ENCODE peak calls at places on chromosomes 13 and 19, in seven cellular contexts. Z, K, Y, S, P, T and H are unnamed samples.

GRCh38 chr13:101554420-101555125 is 102.1 kb downstream of the ITGBL1 start:
- DNase-seq in T (no peak), K (no peak), P (no peak), S (no peak), Y (peak), Z (no peak), H (no peak)

GRCh38 chr19:29263305-29264080 is 50.5 kb upstream of the UQCRFS1 start:
- DNase-seq in Y (peak), Z (peak), P (no peak), K (no peak), T (no peak), S (peak), H (peak)

GRCh38 chr19:3095375-3096191 is 1.4 kb downstream of the GNA11 start:
- DNase-seq in Y (no peak), Z (peak), K (peak), P (no peak), T (no peak), S (no peak), H (no peak)

GRCh38 chr13:52760078-52760477 is 20.5 kb upstream of the CNMD start:
- DNase-seq in Z (no peak), T (no peak), Y (no peak), P (no peak), K (no peak), S (no peak), H (no peak)

GRCh38 chr19:19405919-19406877 is 723 bp downstream of the GATAD2A start:
- DNase-seq in Z (peak), K (no peak), S (peak), Y (peak), T (peak), P (peak), H (peak)

GRCh38 chr13:91381371-91381770 is 17.1 kb upstream of the GPC5 start:
- DNase-seq in Y (peak), T (no peak), S (no peak), K (no peak), Z (no peak), P (no peak), H (peak)

GRCh38 chr19:38298841-38299680 is 5.0 kb upstream of the C19orf33 start:
- DNase-seq in K (no peak), T (no peak), Y (no peak), S (no peak), Z (no peak), P (no peak), H (no peak)

GRCh38 chr13:94712287-94712811 is at the start of gene SOX21:
- DNase-seq in P (no peak), T (no peak), Z (peak), K (no peak), S (peak), Y (no peak), H (no peak)

GRCh38 chr13:32266130-32266529 is 49.0 kb downstream of the ZAR1L start:
- DNase-seq in Z (no peak), K (no peak), T (no peak), S (no peak), Y (no peak), P (no peak), H (no peak)

GRCh38 chr13:39501711-39502324 is 101.2 kb downstream of the LHFPL6 start:
- DNase-seq in K (no peak), S (no peak), Z (no peak), Y (no peak), P (no peak), T (no peak), H (no peak)

GRCh38 chr13:50222569-50223332 is 207.5 kb downstream of the KCNRG start:
- DNase-seq in Y (peak), Z (no peak), S (no peak), P (peak), K (no peak), T (peak), H (peak)

GRCh38 chr19:21482863-21483276 is 22.5 kb upstream of the ZNF429 start:
- DNase-seq in T (peak), Z (peak), P (peak), S (peak), Y (peak), K (no peak), H (peak)

GRCh38 chr13:45658586-45659235 is 43.2 kb upstream of the ERICH6B start:
- DNase-seq in S (no peak), Z (no peak), P (no peak), Y (peak), T (no peak), K (no peak), H (peak)

GRCh38 chr19:45164577-45165335 is 4.0 kb upstream of the NKPD1 start:
- DNase-seq in Y (peak), K (no peak), P (peak), S (peak), T (no peak), Z (peak), H (peak)

GRCh38 chr19:47445527-47445926 is 26.2 kb downstream of the SLC8A2 start:
- DNase-seq in K (no peak), Z (no peak), Y (no peak), T (no peak), P (no peak), S (no peak), H (no peak)

GRCh38 chr13:102948006-102948405 is 102.2 kb downstream of the ERCC5 start:
- DNase-seq in T (no peak), K (no peak), S (no peak), Z (no peak), Y (peak), P (no peak), H (peak)

GRCh38 chr13:110107568-110108347 is 199.2 kb downstream of the COL4A1 start:
- DNase-seq in Y (no peak), T (no peak), P (no peak), K (peak), Z (peak), S (no peak), H (peak)

GRCh38 chr13:104296301-104296700 is 1230.1 kb upstream of the SLC10A2 start:
- DNase-seq in P (no peak), K (no peak), T (no peak), Y (no peak), S (no peak), Z (no peak), H (peak)

GRCh38 chr13:111913790-111914189 is 153.2 kb upstream of the SOX1 start:
- DNase-seq in S (peak), T (peak), K (peak), Z (no peak), Y (no peak), P (no peak), H (no peak)

GRCh38 chr19:13583753-13584152 is 77.5 kb upstream of the CACNA1A start:
- DNase-seq in T (no peak), Z (no peak), K (no peak), P (no peak), Y (no peak), S (no peak), H (no peak)
- TF ChIP-seq CTCF in T (no peak), Z (no peak), K (no peak), P (no peak), Y (no peak), S (no peak), H (no peak)

DNA sequence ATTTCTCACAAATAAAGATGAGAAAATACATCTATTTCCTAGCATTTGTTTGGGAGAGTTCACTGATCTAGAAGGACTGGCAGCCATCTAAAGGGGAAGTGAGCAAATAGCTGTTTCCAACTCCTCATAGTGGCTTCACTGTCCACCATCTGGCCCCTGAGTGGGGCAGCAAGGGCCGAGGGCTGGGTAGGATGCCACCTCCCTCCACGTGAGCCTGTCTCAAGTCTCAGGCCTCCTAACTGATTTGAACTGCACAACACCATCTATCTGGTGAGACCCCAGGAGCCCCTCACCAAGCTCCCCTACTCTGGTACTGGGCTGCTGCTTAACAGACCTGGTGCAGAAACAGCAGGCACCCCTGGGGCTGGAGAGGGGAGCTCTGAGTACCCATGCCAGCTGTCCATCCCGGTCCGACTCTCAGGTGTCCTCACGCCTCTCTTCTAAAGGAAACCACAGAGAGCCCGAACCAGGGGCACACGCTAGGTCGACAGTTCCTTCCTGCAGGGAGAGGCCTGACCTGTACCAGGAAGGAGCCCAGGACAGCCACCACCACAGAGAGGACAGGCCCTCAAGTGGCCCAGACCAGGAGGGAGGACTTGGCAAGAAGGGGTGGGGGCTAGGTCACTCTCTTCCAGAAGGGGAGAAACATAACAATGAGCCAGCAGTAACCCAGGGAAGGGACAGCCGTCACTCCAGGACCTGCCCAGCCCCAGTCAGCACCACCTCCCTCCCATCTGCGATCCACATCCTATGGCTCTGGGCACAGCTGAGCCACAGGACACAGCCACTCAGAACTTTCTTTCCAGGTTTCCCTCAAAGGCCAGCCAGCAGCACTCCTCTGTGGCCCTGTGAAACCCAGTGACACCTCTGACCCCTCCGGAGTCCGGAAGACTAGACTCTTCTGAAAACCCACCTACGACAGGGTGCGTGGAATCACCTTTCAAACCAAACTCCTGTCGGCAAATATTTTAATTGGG is 12.9 kb upstream of the SLC35E1 start:
- DNase-seq in Y (no peak), S (no peak), K (no peak), T (no peak), Z (no peak), P (no peak), H (no peak)
- H3K4me3 ChIP-seq in Y (no peak), S (no peak), K (peak), T (no peak), Z (peak), P (peak), H (no peak)

GRCh38 chr19:34243876-34244578 is 10.3 kb upstream of the GARRE1 start:
- DNase-seq in K (no peak), Y (no peak), T (no peak), S (no peak), P (no peak), Z (no peak), H (no peak)

GRCh38 chr19:34237939-34238338 is 16.4 kb upstream of the GARRE1 start:
- DNase-seq in S (peak), T (no peak), Y (no peak), Z (no peak), K (no peak), P (no peak), H (no peak)

GRCh38 chr19:34237283-34237682 is 17.1 kb upstream of the GARRE1 start:
- DNase-seq in Z (no peak), T (no peak), K (no peak), S (no peak), Y (no peak), P (no peak), H (no peak)

GRCh38 chr19:34244611-34245299 is 9.6 kb upstream of the GARRE1 start:
- DNase-seq in K (no peak), S (peak), Z (no peak), Y (peak), P (no peak), T (no peak), H (peak)

GRCh38 chr19:34241513-34242337 is 12.6 kb upstream of the GARRE1 start:
- DNase-seq in T (no peak), P (peak), Z (peak), K (no peak), Y (no peak), S (no peak), H (peak)
- TF ChIP-seq CTCF in T (no peak), P (peak), Z (peak), K (no peak), Y (peak), S (no peak), H (peak)

GRCh38 chr13:23695196-23695595 is 125.0 kb downstream of the TNFRSF19 start:
- DNase-seq in P (no peak), Y (no peak), K (no peak), S (no peak), T (no peak), Z (no peak), H (no peak)
- H3K4me3 ChIP-seq in P (no peak), Y (no peak), K (peak), S (no peak), T (no peak), Z (no peak), H (no peak)

GRCh38 chr13:23898101-23898500 is 799 bp upstream of the C1QTNF9B start:
- DNase-seq in K (no peak), Z (no peak), Y (peak), T (no peak), S (no peak), P (no peak), H (peak)

GRCh38 chr13:23901365-23901764 is 4.1 kb upstream of the C1QTNF9B start:
- DNase-seq in K (no peak), P (no peak), S (no peak), T (no peak), Z (no peak), Y (peak), H (peak)

GRCh38 chr13:23902975-23903905 is 5.9 kb upstream of the C1QTNF9B start:
- DNase-seq in S (no peak), Y (no peak), T (no peak), Z (peak), K (no peak), P (no peak), H (no peak)

GRCh38 chr13:23903906-23904280 is 6.6 kb upstream of the C1QTNF9B start:
- DNase-seq in K (no peak), P (no peak), Z (peak), T (no peak), Y (no peak), S (no peak), H (no peak)

DNA sequence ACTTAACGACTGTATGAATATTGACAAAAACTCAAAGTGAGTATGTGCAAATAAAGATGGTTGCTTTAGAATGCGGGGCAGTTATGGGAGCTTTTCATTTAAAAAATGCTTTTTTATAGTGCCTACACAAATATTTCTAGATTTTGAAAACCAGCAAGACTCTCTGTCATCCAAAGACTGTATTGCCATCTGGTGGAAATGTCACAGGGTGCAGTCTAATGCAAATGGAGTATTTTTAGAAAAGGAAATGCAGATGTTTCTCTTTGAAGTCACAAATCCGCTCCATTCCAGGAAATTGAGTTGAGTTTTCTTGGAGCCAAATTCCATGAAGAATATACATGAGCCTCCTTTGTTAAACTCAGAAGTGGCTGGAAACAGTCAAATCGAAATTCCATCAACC is 2.3 kb upstream of the C1QTNF9B start:
- DNase-seq in T (no peak), P (no peak), Y (peak), S (no peak), K (no peak), Z (no peak), H (peak)
- TF ChIP-seq CTCF in T (peak), P (peak), Y (peak), S (no peak), K (no peak), Z (no peak), H (peak)

GRCh38 chr13:108214511-108215383 is 589 bp downstream of the LIG4 start:
- DNase-seq in K (peak), S (no peak), Z (no peak), P (peak), Y (no peak), T (no peak), H (peak)
- H3K4me3 ChIP-seq in K (peak), S (no peak), Z (peak), P (peak), Y (peak), T (peak), H (peak)

DNA sequence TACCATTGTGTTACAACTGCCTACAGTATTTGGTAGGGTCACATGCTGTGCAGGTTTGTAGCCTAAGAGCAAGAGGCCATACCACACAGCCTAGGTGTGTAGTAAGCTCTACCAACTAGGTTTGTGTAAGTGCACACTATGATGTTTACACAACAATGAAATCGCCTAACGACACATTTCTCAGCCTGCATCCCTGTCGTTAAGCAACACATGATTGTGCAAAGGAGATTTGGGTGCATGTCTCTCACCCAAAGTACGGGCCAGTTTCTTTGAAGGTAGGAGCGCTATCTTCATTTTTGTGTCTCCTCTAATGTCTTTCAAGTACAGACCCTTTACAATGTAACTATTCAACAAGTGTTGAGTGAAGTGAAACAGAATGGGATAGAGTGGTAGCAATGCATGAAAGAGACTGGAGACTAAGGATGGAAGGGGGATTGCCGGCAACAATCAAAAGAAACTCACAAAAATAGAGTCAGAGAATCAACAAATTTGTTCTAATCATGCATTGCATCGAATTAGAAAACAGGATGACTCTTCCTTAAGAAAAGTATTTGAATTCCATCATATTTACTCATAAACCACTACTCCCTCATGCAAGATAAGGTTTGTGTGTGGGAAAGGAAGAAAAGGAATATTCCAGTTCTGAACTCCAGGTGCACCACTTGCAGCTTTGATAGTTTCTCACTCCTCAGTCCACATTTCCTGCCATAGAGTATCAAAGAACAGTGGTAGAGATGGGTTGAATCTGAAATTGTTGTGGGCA is 60.2 kb upstream of the TNFRSF19 start:
- DNase-seq in K (no peak), P (no peak), T (no peak), S (no peak), Y (peak), Z (no peak), H (peak)
- TF ChIP-seq CTCF in K (no peak), P (no peak), T (no peak), S (no peak), Y (no peak), Z (no peak), H (no peak)

DNA sequence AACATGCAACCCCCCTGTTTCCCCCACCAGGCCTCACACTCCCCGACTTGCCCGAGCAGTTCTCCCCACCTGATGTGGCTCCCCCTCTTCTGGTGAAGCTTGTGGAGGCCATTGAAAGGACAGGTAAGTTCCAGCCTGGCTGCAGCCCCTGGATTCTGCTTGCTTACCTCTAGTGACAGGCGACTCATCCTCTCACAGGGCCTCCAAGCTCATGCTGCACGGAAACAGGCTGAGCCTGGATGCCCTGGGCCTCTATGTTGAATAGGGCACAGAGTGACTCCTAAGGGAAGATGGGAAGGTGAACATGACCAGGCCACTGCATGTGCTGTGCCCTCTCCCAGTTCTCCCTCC is 7.5 kb downstream of the PIK3R2 start:
- DNase-seq in K (no peak), S (no peak), Y (peak), Z (no peak), P (no peak), T (no peak), H (no peak)
- H3K4me3 ChIP-seq in K (peak), S (no peak), Y (no peak), Z (no peak), P (no peak), T (peak), H (no peak)

GRCh38 chr19:54063350-54064078 is at the start of gene VSTM1:
- DNase-seq in T (no peak), Z (no peak), K (no peak), Y (no peak), S (no peak), P (no peak), H (no peak)

DNA sequence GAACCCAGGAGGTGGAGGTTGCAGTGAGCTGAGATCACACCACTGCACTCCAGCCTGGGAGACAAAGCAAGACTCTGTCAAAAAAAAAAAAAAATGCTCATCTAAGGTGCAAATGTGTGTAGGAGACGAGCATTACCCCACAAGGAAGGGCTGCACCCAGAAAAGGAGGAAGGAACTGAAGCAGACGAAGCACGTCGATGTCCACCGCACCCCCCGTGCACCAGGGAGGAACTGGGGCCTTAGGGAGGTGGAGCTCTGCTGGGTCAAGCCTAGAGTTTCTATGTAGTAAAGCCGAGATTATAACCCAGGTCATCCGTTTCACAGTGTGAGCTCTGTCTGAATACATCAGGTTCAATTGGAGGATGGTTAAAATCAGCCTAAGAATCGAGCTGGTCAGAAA is 1.1 kb downstream of the VSTM1 start:
- DNase-seq in T (no peak), P (peak), S (no peak), Y (no peak), Z (no peak), K (no peak), H (no peak)
- TF ChIP-seq CTCF in T (no peak), P (no peak), S (no peak), Y (no peak), Z (no peak), K (no peak), H (no peak)

GRCh38 chr19:611506-611869 is 21.8 kb downstream of the HCN2 start:
- DNase-seq in K (no peak), Y (peak), P (no peak), T (no peak), S (no peak), Z (no peak), H (peak)
- H3K4me3 ChIP-seq in K (peak), Y (no peak), P (no peak), T (no peak), S (no peak), Z (no peak), H (no peak)